ENCODE peak calls at places on chromosomes 1 and 21, in four cellular contexts. Z is body of pancreas, G is left ventricle myocardium inferior, I is esophagus squamous epithelium. V is an unnamed sample. For H3K4me1 and H3K9me3, the result is how much of the 10 kb centered on the place peaks cover.

GRCh38 chr1:214524824-214525223 is 26.6 kb downstream of the PTPN14 start:
- DNase-seq in Z (no peak), G (no peak), I (no peak), V (no peak)

GRCh38 chr1:50704126-50704525 is 255.9 kb downstream of the FAF1 start:
- DNase-seq in Z (peak), G (no peak), I (no peak), V (peak)

GRCh38 chr1:81220614-81221071 is 580.1 kb upstream of the ADGRL2 start:
- DNase-seq in Z (no peak), G (no peak), I (no peak), V (no peak)

GRCh38 chr1:43376723-43377235 is 9.0 kb upstream of the ELOVL1 start:
- DNase-seq in Z (no peak), G (no peak), I (no peak), V (no peak)

GRCh38 chr21:17139696-17140095 is 373.1 kb upstream of the CXADR start:
- DNase-seq in Z (no peak), G (no peak), I (no peak), V (no peak)

GRCh38 chr1:177137814-177138213 is 26.7 kb downstream of the ASTN1 start:
- DNase-seq in Z (no peak), G (no peak), I (no peak), V (no peak)

GRCh38 chr1:160494620-160495019 is 28.4 kb downstream of the SLAMF6 start:
- DNase-seq in Z (peak), G (no peak), I (no peak), V (no peak)

GRCh38 chr1:150259758-150260669 is 2.4 kb downstream of the CA14 start:
- DNase-seq in Z (peak), G (no peak), I (no peak), V (no peak)

GRCh38 chr1:6859415-6860343 is 74.4 kb downstream of the CAMTA1 start:
- DNase-seq in Z (no peak), G (no peak), I (no peak), V (no peak)

GRCh38 chr1:109383087-109383779 is 14.5 kb downstream of the SORT1 start:
- DNase-seq in Z (no peak), G (no peak), I (no peak), V (no peak)
- H3K4me1 ChIP-seq in Z (under half), G (half or more), I (under half), V (under half)

GRCh38 chr1:202212787-202213186 is 19.2 kb downstream of the LGR6 start:
- DNase-seq in Z (no peak), G (no peak), I (no peak), V (no peak)

GRCh38 chr1:202208458-202208857 is 14.9 kb downstream of the LGR6 start:
- DNase-seq in Z (no peak), G (no peak), I (no peak), V (no peak)

GRCh38 chr1:202207292-202207691 is 13.7 kb downstream of the LGR6 start:
- DNase-seq in Z (no peak), G (no peak), I (no peak), V (peak)

GRCh38 chr1:202210969-202211368 is 17.4 kb downstream of the LGR6 start:
- DNase-seq in Z (no peak), G (no peak), I (no peak), V (no peak)

DNA sequence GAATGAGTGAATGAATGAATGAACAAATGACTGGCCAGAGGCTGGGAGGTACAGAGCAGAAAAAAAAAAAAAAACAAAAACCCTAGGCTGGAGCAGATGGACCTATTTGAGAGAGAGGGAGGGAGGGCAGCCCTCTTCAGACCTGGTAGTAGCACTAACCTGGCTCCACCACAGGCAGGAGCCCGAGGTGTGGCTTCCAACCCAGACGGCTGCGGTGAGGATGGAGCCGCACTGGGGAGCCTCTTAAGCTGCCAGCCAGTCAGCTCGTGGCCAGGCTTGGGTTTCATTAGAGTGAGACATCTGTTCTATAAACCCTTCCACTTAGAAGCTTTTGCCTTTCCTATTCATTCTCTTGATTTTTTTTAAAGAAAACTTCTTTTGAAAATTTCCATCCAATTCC is 16.8 kb downstream of the LGR6 start:
- DNase-seq in Z (no peak), G (no peak), I (no peak), V (no peak)
- TF ChIP-seq CTCF in Z (no peak), G (no peak), I (peak), V (peak)

DNA sequence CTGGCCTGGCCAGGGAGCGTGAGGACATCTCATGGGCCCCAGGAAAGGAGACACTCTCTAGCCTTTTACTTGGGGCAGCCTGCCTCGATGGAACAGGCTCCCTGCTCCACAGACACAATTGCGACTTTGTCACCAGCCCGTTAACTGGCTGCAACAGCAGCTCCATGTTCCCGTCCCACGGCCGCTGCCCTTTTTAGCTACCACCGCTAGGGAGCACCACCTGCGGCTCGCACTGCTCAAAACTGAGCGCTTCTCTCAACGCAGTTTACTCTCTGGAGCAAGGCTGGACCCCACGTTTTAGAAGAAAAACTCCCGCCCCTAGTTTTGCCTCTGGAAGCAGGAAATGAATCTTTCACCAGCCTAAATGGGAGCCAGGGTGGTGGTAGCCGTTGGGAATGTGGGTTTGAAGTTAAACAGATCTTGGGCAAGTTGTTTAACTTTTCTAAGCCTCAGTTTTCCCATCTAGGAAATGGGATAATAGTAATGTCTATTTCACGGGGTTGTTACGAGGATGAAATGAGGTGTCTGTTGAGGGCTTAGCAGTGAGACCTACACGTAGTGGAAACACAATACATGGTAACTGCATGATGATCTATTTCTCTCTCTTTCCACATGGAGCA is 3.5 kb upstream of the LRRC38 start:
- DNase-seq in Z (peak), G (no peak), I (no peak), V (no peak)
- H3K9me3 ChIP-seq in Z (under half), G (under half), I (under half), V (under half)

GRCh38 chr1:110341146-110341871 is 2.1 kb downstream of the RBM15 start:
- DNase-seq in Z (no peak), G (no peak), I (no peak), V (peak)
- H3K4me1 ChIP-seq in Z (half or more), G (half or more), I (under half), V (under half)

GRCh38 chr1:206074839-206075238 is 21.9 kb downstream of the RHEX start:
- DNase-seq in Z (no peak), G (no peak), I (no peak), V (no peak)
- TF ChIP-seq CTCF in Z (no peak), G (no peak), I (no peak), V (peak)

GRCh38 chr1:2948001-2948750 is 73.1 kb upstream of the ACTRT2 start:
- DNase-seq in Z (peak), G (no peak), I (no peak), V (no peak)

GRCh38 chr1:2950926-2951305 is 70.4 kb upstream of the ACTRT2 start:
- DNase-seq in Z (peak), G (peak), I (no peak), V (no peak)

GRCh38 chr1:2946999-2947650 is 74.1 kb upstream of the ACTRT2 start:
- DNase-seq in Z (peak), G (no peak), I (no peak), V (no peak)

GRCh38 chr1:2949966-2950925 is 71.0 kb upstream of the ACTRT2 start:
- DNase-seq in Z (peak), G (peak), I (no peak), V (no peak)

GRCh38 chr1:2948751-2949680 is 72.3 kb upstream of the ACTRT2 start:
- DNase-seq in Z (peak), G (peak), I (no peak), V (no peak)
- H3K9me3 ChIP-seq in Z (under half), G (under half), I (under half), V (under half)

GRCh38 chr1:72170246-72170645 is 112.1 kb downstream of the NEGR1 start:
- DNase-seq in Z (no peak), G (no peak), I (no peak), V (no peak)

DNA sequence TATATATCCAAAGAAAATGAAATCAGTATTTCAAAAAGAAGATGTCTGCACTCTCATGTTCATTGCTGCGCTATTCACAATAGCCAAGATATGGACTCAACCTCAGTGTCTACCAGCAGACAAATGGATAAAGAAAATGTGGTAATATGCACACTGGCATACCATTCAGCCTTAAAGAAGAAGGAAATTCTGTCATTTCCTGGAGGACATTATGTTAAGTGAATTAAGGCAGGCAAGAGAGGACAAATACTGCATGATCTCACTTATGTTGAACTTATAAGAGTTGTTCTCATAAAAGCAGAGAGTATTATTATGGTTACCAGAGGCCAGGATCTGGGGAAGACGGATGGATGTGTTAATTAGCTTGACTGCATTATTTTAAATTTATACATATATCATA is 115.9 kb downstream of the NEGR1 start:
- DNase-seq in Z (no peak), G (no peak), I (no peak), V (no peak)
- H3K4me1 ChIP-seq in Z (under half), G (under half), I (under half), V (under half)